ENCODE peak calls at places on chromosomes 6 and 20, in nine cellular contexts. C, V, H, K, T, L, Q, I and J are unnamed samples.

GRCh38 chr6:153032255-153032882 is 29.9 kb upstream of the MTRF1L start:
- DNase-seq in L (no peak), H (peak; percentile 12), C (no peak), V (peak; percentile 86), K (no peak), Q (peak; percentile 85), I (peak; percentile 9), T (no peak), J (no peak)

GRCh38 chr6:107698146-107698545 is 126.0 kb downstream of the SCML4 start:
- DNase-seq in H (no peak), K (no peak), Q (peak; percentile 84), V (peak; percentile 62), C (no peak), I (no peak), T (no peak), L (no peak), J (no peak)

GRCh38 chr20:23449400-23449799 is 3.3 kb downstream of the CST11 start:
- DNase-seq in Q (no peak), K (peak; percentile 20), V (peak; percentile 10), H (no peak), C (no peak), T (no peak), L (no peak), I (no peak), J (no peak)

GRCh38 chr6:138545621-138545980 is 46.3 kb upstream of the NHSL1 start:
- DNase-seq in I (peak; percentile 78), K (peak; percentile 73), L (peak; percentile 68), H (peak; percentile 81), C (peak; percentile 70), Q (peak; percentile 84), T (peak; percentile 60), V (peak; percentile 86), J (peak; percentile 29)

GRCh38 chr20:62879275-62880146 is 17.9 kb upstream of the TCFL5 start:
- DNase-seq in Q (no peak), L (no peak), I (no peak), H (no peak), K (peak; percentile 85), T (no peak), V (no peak), C (no peak), J (peak; percentile 13)

GRCh38 chr6:55276745-55277627 is 50.3 kb upstream of the GFRAL start:
- DNase-seq in Q (peak; percentile 80), T (no peak), H (peak; percentile 79), C (no peak), K (no peak), L (no peak), I (peak; percentile 71), V (peak; percentile 90), J (peak; percentile 15)

GRCh38 chr20:37522258-37523011 is 1.4 kb downstream of the NNAT start:
- DNase-seq in K (peak; percentile 83), T (peak; percentile 68), L (peak; percentile 75), Q (peak; percentile 48), I (no peak), H (peak; percentile 56), C (peak; percentile 87), V (peak; percentile 67), J (peak; percentile 77)

GRCh38 chr6:21278078-21278790 is 315.3 kb upstream of the SOX4 start:
- DNase-seq in V (no peak), Q (peak; percentile 55), T (no peak), C (no peak), L (no peak), H (no peak), I (no peak), K (no peak), J (peak; percentile 21)

GRCh38 chr20:57553376-57554018 is 7.4 kb upstream of the PCK1 start:
- DNase-seq in V (no peak), C (no peak), I (no peak), H (no peak), L (no peak), Q (no peak), T (no peak), K (no peak), J (no peak)

GRCh38 chr20:1319051-1319450 is 9.9 kb downstream of the SDCBP2 start:
- DNase-seq in K (no peak), V (no peak), C (no peak), H (no peak), L (no peak), T (no peak), Q (no peak), I (no peak), J (no peak)

GRCh38 chr6:26521485-26522391 is 16.4 kb upstream of the HMGN4 start:
- DNase-seq in T (peak; percentile 87), C (peak; percentile 86), K (peak; percentile 89), Q (peak; percentile 83), L (peak; percentile 89), V (peak; percentile 74), I (peak; percentile 91), H (peak; percentile 76), J (peak; percentile 87)

GRCh38 chr6:87897581-87898147 is 150.0 kb upstream of the SPACA1 start:
- DNase-seq in I (no peak), C (no peak), Q (peak; percentile 8), H (no peak), T (no peak), K (no peak), L (no peak), V (peak; percentile 65), J (no peak)

GRCh38 chr6:12313311-12313991 is 23.3 kb downstream of the EDN1 start:
- DNase-seq in L (no peak), C (no peak), Q (no peak), V (no peak), I (no peak), K (no peak), T (no peak), H (peak; percentile 28), J (no peak)

GRCh38 chr6:73382462-73383113 is 12.0 kb upstream of the DDX43 start:
- DNase-seq in Q (no peak), H (no peak), K (no peak), V (peak; percentile 9), C (no peak), T (no peak), L (no peak), I (no peak), J (no peak)

GRCh38 chr20:21101453-21102251 is 4.5 kb downstream of the LINC00237 start:
- DNase-seq in K (peak; percentile 79), Q (no peak), H (no peak), T (no peak), C (no peak), V (no peak), I (peak; percentile 75), L (no peak), J (no peak)

GRCh38 chr6:3884007-3884745 is 35.0 kb downstream of the FAM50B start:
- DNase-seq in T (no peak), H (no peak), Q (peak; percentile 71), K (no peak), L (no peak), V (peak; percentile 77), C (no peak), I (no peak), J (no peak)

GRCh38 chr6:34115396-34116314 is 30.2 kb downstream of the GRM4 start:
- DNase-seq in H (peak; percentile 91), T (no peak), K (peak; percentile 94), Q (peak; percentile 36), I (peak; percentile 92), C (no peak), V (peak; percentile 27), L (no peak), J (no peak)

GRCh38 chr6:16737389-16737788 is 23.9 kb downstream of the ATXN1 start:
- DNase-seq in L (no peak), K (no peak), T (no peak), H (no peak), I (no peak), Q (peak; percentile 75), C (no peak), V (peak; percentile 78), J (no peak)

GRCh38 chr20:34195355-34195754 is 45.9 kb upstream of the ASIP start:
- DNase-seq in C (no peak), K (no peak), V (no peak), Q (no peak), H (no peak), L (no peak), I (peak; percentile 23), T (no peak), J (no peak)

GRCh38 chr20:8602389-8603116 is 466.3 kb upstream of the PLCB4 start:
- DNase-seq in L (no peak), T (no peak), H (no peak), V (peak; percentile 16), K (no peak), I (no peak), Q (peak; percentile 13), C (no peak), J (no peak)
- H3K4me3 ChIP-seq in L (no peak overlapping the region), T (no peak overlapping the region), H (no peak overlapping the region), V (no peak overlapping the region), K (no peak overlapping the region), I (no peak overlapping the region), Q (no peak overlapping the region), C (no peak overlapping the region), J (no peak overlapping the region)

GRCh38 chr6:89289710-89290109 is 25.4 kb downstream of the GABRR2 start:
- DNase-seq in V (no peak), I (no peak), K (no peak), L (no peak), C (no peak), H (no peak), Q (no peak), T (no peak), J (peak; percentile 14)
- H3K4me3 ChIP-seq in V (no peak overlapping the region), I (no peak overlapping the region), K (no peak overlapping the region), L (no peak overlapping the region), C (no peak overlapping the region), H (no peak overlapping the region), Q (no peak overlapping the region), T (no peak overlapping the region), J (no peak overlapping the region)

DNA sequence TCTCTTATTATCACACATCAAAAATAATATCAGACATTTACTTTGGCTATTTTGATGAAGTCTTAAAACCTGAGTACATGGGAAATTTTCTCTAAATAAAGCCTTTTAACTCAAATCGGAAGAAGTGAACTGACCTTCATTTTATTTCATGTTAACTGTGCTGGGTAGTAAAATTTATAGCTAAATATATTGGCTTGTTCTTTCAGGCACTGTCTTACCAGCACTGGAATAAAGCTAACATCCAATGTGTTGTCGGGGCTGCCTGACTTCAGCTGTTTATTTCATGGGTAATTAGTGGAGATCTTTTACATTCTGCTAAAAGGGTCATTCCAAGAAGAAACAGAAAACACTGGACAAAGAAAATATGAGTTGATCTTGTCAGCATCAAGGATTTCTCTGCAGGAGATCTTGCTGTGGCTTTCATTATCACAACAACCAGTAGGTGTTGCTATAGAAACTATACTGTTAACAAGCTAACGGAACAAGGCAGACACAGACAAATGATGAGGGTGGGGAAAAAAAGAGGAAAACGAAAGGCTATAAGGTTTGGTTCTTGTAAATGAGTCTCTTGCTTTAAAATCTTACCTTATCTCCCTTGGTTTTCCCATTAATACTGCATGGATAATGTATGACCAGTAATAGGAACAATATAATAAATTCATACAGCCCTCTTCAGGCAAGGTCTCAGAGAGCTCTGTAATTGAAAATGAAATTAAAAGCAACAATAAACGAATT is 206.9 kb downstream of the SIM1 start:
- DNase-seq in I (peak; percentile 64), V (peak; percentile 91), Q (peak; percentile 79), L (no peak), H (no peak), T (no peak), C (no peak), K (no peak), J (no peak)
- H3K4me3 ChIP-seq in I (no peak overlapping the region), V (peak overlapping the region; percentile 43), Q (no peak overlapping the region), L (no peak overlapping the region), H (no peak overlapping the region), T (no peak overlapping the region), C (no peak overlapping the region), K (no peak overlapping the region), J (no peak overlapping the region)

DNA sequence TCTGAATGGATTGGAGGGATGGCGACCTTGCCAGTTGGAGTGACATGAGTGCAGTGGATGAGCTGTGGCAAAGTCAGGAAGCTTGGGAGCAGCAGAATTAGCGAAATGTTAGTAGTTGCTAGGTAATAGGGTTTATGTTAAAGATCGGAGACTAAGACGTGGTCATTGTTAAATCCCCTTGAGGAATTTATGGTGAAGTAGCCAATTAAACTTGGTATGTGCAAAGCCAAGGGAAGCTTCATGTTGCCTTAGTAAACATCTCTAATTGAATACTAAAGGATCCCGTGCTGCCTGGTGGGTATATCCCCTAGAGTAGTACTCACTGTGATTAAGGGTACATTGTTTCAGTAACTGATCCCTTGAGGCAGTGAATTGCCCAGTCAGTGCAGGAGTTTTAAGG is 106.0 kb downstream of the PRIM2 start:
- DNase-seq in K (peak; percentile 21), C (no peak), I (peak; percentile 74), L (no peak), Q (no peak), H (no peak), V (peak; percentile 6), T (no peak), J (no peak)
- H3K4me3 ChIP-seq in K (no peak overlapping the region), C (no peak overlapping the region), I (no peak overlapping the region), L (no peak overlapping the region), Q (no peak overlapping the region), H (no peak overlapping the region), V (no peak overlapping the region), T (no peak overlapping the region), J (no peak overlapping the region)